ENCODE peak calls at places on chromosomes 2 and 18, in five cellular contexts. C is H7; S is stimulated activated CD4-positive, alpha-beta T cell treated with anti-CD3 and anti-CD28 coated beads, Interleukin-4, amount 100 ng/mL, for 4 hours; A is NAMALWA; J is ovary. U is an unnamed sample.

GRCh38 chr2:39851251-39851650 is 72.2 kb upstream of the THUMPD2 start:
- DNase-seq in C (no peak), A (no peak), S (no peak), J (no peak), U (no peak)

GRCh38 chr2:204849887-204850286 is 304.6 kb downstream of the PARD3B start:
- DNase-seq in C (no peak), S (no peak), J (no peak), A (no peak), U (peak)

GRCh38 chr2:42939411-42940206 is 147.2 kb upstream of the HAAO start:
- DNase-seq in A (no peak), C (no peak), S (no peak), J (no peak), U (no peak)

GRCh38 chr2:218125626-218126080 is at the start of gene CXCR2:
- DNase-seq in C (peak), J (no peak), A (no peak), S (no peak), U (no peak)

GRCh38 chr2:189060096-189060642 is 86.0 kb downstream of the COL3A1 start:
- DNase-seq in S (no peak), C (no peak), J (no peak), A (no peak), U (no peak)

GRCh38 chr2:165868211-165868610 is 74.2 kb upstream of the GALNT3 start:
- DNase-seq in C (no peak), J (no peak), A (no peak), S (no peak), U (no peak)

GRCh38 chr2:127118038-127118437 is 11.1 kb upstream of the BIN1 start:
- DNase-seq in S (no peak), C (no peak), A (no peak), J (no peak), U (no peak)

GRCh38 chr2:240599141-240599583 is 12.6 kb downstream of the CAPN10 start:
- DNase-seq in S (no peak), C (peak), A (no peak), J (no peak), U (no peak)

GRCh38 chr18:9446839-9447238 is 28.5 kb upstream of the RALBP1 start:
- DNase-seq in C (no peak), J (no peak), A (no peak), S (no peak), U (no peak)